ENCODE peak calls at places on chromosome 22, in four cellular contexts. One of them, this sample, is unnamed.

GRCh38 chr22:37545703-37546435 is 14.4 kb upstream of the CDC42EP1 start:
- DNase-seq in adipocyte: peak; percentile 98
- DNase-seq in NCI-H1417: no peak
- DNase-seq in transverse colon: peak; percentile 92
- DNase-seq in this sample: peak; percentile 69

GRCh38 chr22:28884754-28885375 is 1.5 kb downstream of the ZNRF3 start:
- DNase-seq in adipocyte: no peak
- DNase-seq in NCI-H1417: no peak
- DNase-seq in transverse colon: no peak
- DNase-seq in this sample: peak; percentile 50

GRCh38 chr22:46051646-46052045 is 74.7 kb upstream of the WNT7B start:
- DNase-seq in adipocyte: no peak
- DNase-seq in NCI-H1417: no peak
- DNase-seq in transverse colon: peak; percentile 3
- DNase-seq in this sample: no peak

GRCh38 chr22:32926600-32926999 is 125.1 kb downstream of the TIMP3 start:
- DNase-seq in adipocyte: peak; percentile 67
- DNase-seq in NCI-H1417: no peak
- DNase-seq in transverse colon: no peak
- DNase-seq in this sample: no peak

GRCh38 chr22:29121124-29121523 is 48.3 kb downstream of the KREMEN1 start:
- DNase-seq in adipocyte: peak; percentile 35
- DNase-seq in NCI-H1417: no peak
- DNase-seq in transverse colon: no peak
- DNase-seq in this sample: no peak

GRCh38 chr22:30922151-30922611 is 46.4 kb downstream of the MORC2 start:
- DNase-seq in adipocyte: peak; percentile 57
- DNase-seq in NCI-H1417: no peak
- DNase-seq in transverse colon: peak; percentile 62
- DNase-seq in this sample: peak; percentile 68

GRCh38 chr22:45335021-45335818 is 25.5 kb downstream of the FAM118A start:
- DNase-seq in adipocyte: peak; percentile 13
- DNase-seq in NCI-H1417: no peak
- DNase-seq in transverse colon: no peak
- DNase-seq in this sample: peak; percentile 36

GRCh38 chr22:49382451-49382735 is 445.3 kb downstream of the BRD1 start:
- DNase-seq in adipocyte: no peak
- DNase-seq in NCI-H1417: no peak
- DNase-seq in transverse colon: no peak
- DNase-seq in this sample: no peak

GRCh38 chr22:49553518-49554295 is 274.0 kb downstream of the BRD1 start:
- DNase-seq in adipocyte: no peak
- DNase-seq in NCI-H1417: no peak
- DNase-seq in transverse colon: no peak
- DNase-seq in this sample: no peak

GRCh38 chr22:34776827-34777226 is 289.1 kb upstream of the ISX start:
- DNase-seq in adipocyte: no peak
- DNase-seq in NCI-H1417: no peak
- DNase-seq in transverse colon: no peak
- DNase-seq in this sample: no peak

GRCh38 chr22:48303360-48303725 is 1524.3 kb downstream of the BRD1 start:
- DNase-seq in adipocyte: no peak
- DNase-seq in NCI-H1417: no peak
- DNase-seq in transverse colon: no peak
- DNase-seq in this sample: no peak

GRCh38 chr22:35425971-35426800 is 26.2 kb downstream of the MCM5 start:
- DNase-seq in adipocyte: peak; percentile 52
- DNase-seq in NCI-H1417: peak; percentile 69
- DNase-seq in transverse colon: no peak
- DNase-seq in this sample: no peak

GRCh38 chr22:42461511-42461910 is 29.3 kb upstream of the NFAM1 start:
- DNase-seq in adipocyte: no peak
- DNase-seq in NCI-H1417: peak; percentile 79
- DNase-seq in transverse colon: no peak
- DNase-seq in this sample: no peak

GRCh38 chr22:30286813-30287625 is 2.3 kb downstream of the CASTOR1 start:
- DNase-seq in adipocyte: peak; percentile 62
- DNase-seq in NCI-H1417: peak; percentile 21
- DNase-seq in transverse colon: peak; percentile 87
- DNase-seq in this sample: peak; percentile 68

GRCh38 chr22:30637701-30638114 is 2.1 kb downstream of the SLC35E4 start:
- DNase-seq in adipocyte: no peak
- DNase-seq in NCI-H1417: no peak
- DNase-seq in transverse colon: no peak
- DNase-seq in this sample: no peak

GRCh38 chr22:31947296-31947695 is 3.0 kb downstream of the YWHAH start:
- DNase-seq in adipocyte: no peak
- DNase-seq in NCI-H1417: no peak
- DNase-seq in transverse colon: peak; percentile 38
- DNase-seq in this sample: no peak

GRCh38 chr22:37657590-37658132 is 862 bp upstream of the PDXP start:
- DNase-seq in adipocyte: no peak
- DNase-seq in NCI-H1417: no peak
- DNase-seq in transverse colon: no peak
- DNase-seq in this sample: no peak

GRCh38 chr22:46125816-46126770 is 24.2 kb upstream of the PPARA start:
- DNase-seq in adipocyte: no peak
- DNase-seq in NCI-H1417: no peak
- DNase-seq in transverse colon: peak; percentile 87
- DNase-seq in this sample: no peak

GRCh38 chr22:24803064-24803542 is 2.9 kb upstream of the SGSM1 start:
- DNase-seq in adipocyte: peak; percentile 55
- DNase-seq in NCI-H1417: no peak
- DNase-seq in transverse colon: peak; percentile 71
- DNase-seq in this sample: peak; percentile 63

GRCh38 chr22:44103735-44104134 is 77.0 kb upstream of the PARVG start:
- DNase-seq in adipocyte: no peak
- DNase-seq in NCI-H1417: no peak
- DNase-seq in transverse colon: no peak
- DNase-seq in this sample: no peak

GRCh38 chr22:44404341-44405020 is 91.7 kb upstream of the SHISAL1 start:
- DNase-seq in adipocyte: no peak
- DNase-seq in NCI-H1417: no peak
- DNase-seq in transverse colon: no peak
- DNase-seq in this sample: no peak

GRCh38 chr22:40818747-40819662 is at the start of gene SLC25A17:
- DNase-seq in adipocyte: peak; percentile 95
- DNase-seq in NCI-H1417: peak; percentile 84
- DNase-seq in transverse colon: peak; percentile 93
- DNase-seq in this sample: peak; percentile 84

GRCh38 chr22:50255607-50256006 is 4.5 kb upstream of the HDAC10 start:
- DNase-seq in adipocyte: no peak
- DNase-seq in NCI-H1417: no peak
- DNase-seq in transverse colon: no peak
- DNase-seq in this sample: no peak

GRCh38 chr22:41951898-41952474 is at the start of gene SMIM45:
- DNase-seq in adipocyte: no peak
- DNase-seq in NCI-H1417: no peak
- DNase-seq in transverse colon: no peak
- DNase-seq in this sample: peak; percentile 93

GRCh38 chr22:23389271-23390071 is 190.6 kb downstream of the IGLL1 start:
- DNase-seq in adipocyte: no peak
- DNase-seq in NCI-H1417: no peak
- DNase-seq in transverse colon: no peak
- DNase-seq in this sample: no peak

GRCh38 chr22:28411125-28411524 is 268.5 kb downstream of the TTC28 start:
- DNase-seq in adipocyte: peak; percentile 69
- DNase-seq in NCI-H1417: no peak
- DNase-seq in transverse colon: no peak
- DNase-seq in this sample: no peak

GRCh38 chr22:38419121-38419863 is 35.7 kb downstream of the KCNJ4 start:
- DNase-seq in adipocyte: no peak
- DNase-seq in NCI-H1417: no peak
- DNase-seq in transverse colon: no peak
- DNase-seq in this sample: no peak

GRCh38 chr22:45226681-45227186 is 14.0 kb downstream of the KIAA0930 start:
- DNase-seq in adipocyte: no peak
- DNase-seq in NCI-H1417: no peak
- DNase-seq in transverse colon: no peak
- DNase-seq in this sample: no peak

GRCh38 chr22:21632237-21632895 is at the start of gene CCDC116:
- DNase-seq in adipocyte: no peak
- DNase-seq in NCI-H1417: no peak
- DNase-seq in transverse colon: peak; percentile 44
- DNase-seq in this sample: no peak

GRCh38 chr22:26656896-26657851 is at the start of gene MIAT:
- DNase-seq in adipocyte: peak; percentile 52
- DNase-seq in NCI-H1417: peak; percentile 33
- DNase-seq in transverse colon: peak; percentile 64
- DNase-seq in this sample: peak; percentile 88

GRCh38 chr22:42683599-42684283 is 34.5 kb upstream of the CYB5R3 start:
- DNase-seq in adipocyte: peak; percentile 83
- DNase-seq in NCI-H1417: no peak
- DNase-seq in transverse colon: peak; percentile 53
- DNase-seq in this sample: peak; percentile 28

GRCh38 chr22:50012201-50013181 is at the start of gene IL17REL:
- DNase-seq in adipocyte: peak; percentile 49
- DNase-seq in NCI-H1417: no peak
- DNase-seq in transverse colon: peak; percentile 41
- DNase-seq in this sample: no peak

GRCh38 chr22:30210235-30210831 is 36.2 kb downstream of the LIF start:
- DNase-seq in adipocyte: no peak
- DNase-seq in NCI-H1417: no peak
- DNase-seq in transverse colon: no peak
- DNase-seq in this sample: peak; percentile 27

This sample was measured in retina.